ENCODE peak calls at places on chromosomes 7 and 10, in four cellular contexts. C is A549, G is HepG2, A is WTC11. U is an unnamed sample.

GRCh38 chr7:15248514-15248913 is 313.3 kb downstream of the AGMO start:
- DNase-seq in A (no peak), C (no peak), G (no peak), U (no peak)

GRCh38 chr7:105791926-105792325 is 84.5 kb downstream of the ATXN7L1 start:
- DNase-seq in G (no peak), A (no peak), C (no peak), U (no peak)

GRCh38 chr10:13528138-13528874 is 508 bp downstream of the BEND7 start:
- DNase-seq in C (peak), G (no peak), A (peak), U (peak)

GRCh38 chr7:48363174-48363573 is 191.9 kb downstream of the ABCA13 start:
- DNase-seq in G (no peak), C (no peak), A (no peak), U (no peak)

GRCh38 chr7:1015631-1016121 is 28.7 kb upstream of the GPR146 start:
- DNase-seq in C (no peak), G (peak), A (no peak), U (no peak)

GRCh38 chr7:154781369-154782303 is 221.3 kb downstream of the PAXIP1 start:
- DNase-seq in A (no peak), C (no peak), G (no peak), U (no peak)

GRCh38 chr10:58089739-58090138 is 178.0 kb downstream of the IPMK start:
- DNase-seq in A (no peak), G (no peak), C (no peak), U (no peak)

GRCh38 chr10:36676321-36677169 is 448.9 kb upstream of the ANKRD30A start:
- DNase-seq in C (no peak), A (no peak), G (no peak), U (no peak)

GRCh38 chr7:129959480-129960332 is 6.9 kb upstream of the UBE2H start:
- DNase-seq in G (no peak), C (no peak), A (no peak), U (peak)

GRCh38 chr7:31751726-31752125 is 64.7 kb downstream of the PPP1R17 start:
- DNase-seq in G (no peak), C (no peak), A (no peak), U (no peak)

GRCh38 chr7:47320296-47320695 is 261.6 kb downstream of the TNS3 start:
- DNase-seq in C (no peak), G (no peak), A (no peak), U (no peak)

GRCh38 chr7:76328390-76328789 is 25.9 kb downstream of the HSPB1 start:
- DNase-seq in G (no peak), A (no peak), C (no peak), U (no peak)

GRCh38 chr10:115005771-115006170 is 67.8 kb downstream of the TRUB1 start:
- DNase-seq in G (no peak), C (no peak), A (no peak), U (no peak)

GRCh38 chr7:55108818-55109217 is 90.0 kb downstream of the EGFR start:
- DNase-seq in C (no peak), G (no peak), A (no peak), U (no peak)

GRCh38 chr10:97433430-97434001 is 7.5 kb downstream of the PGAM1 start:
- DNase-seq in C (no peak), G (no peak), A (no peak), U (no peak)

GRCh38 chr10:88245974-88246511 is 337.1 kb downstream of the RNLS start:
- DNase-seq in A (no peak), G (no peak), C (no peak), U (no peak)
- TF ChIP-seq NR3C1 in A (no peak), G (no peak), C (no peak), U (no peak)

GRCh38 chr7:101453617-101454016 is 90.9 kb downstream of the COL26A1 start:
- DNase-seq in A (no peak), G (no peak), C (no peak), U (no peak)
- TF ChIP-seq NR3C1 in A (no peak), G (no peak), C (no peak), U (no peak)

GRCh38 chr10:28806481-28806880 is 129.2 kb downstream of the BAMBI start:
- DNase-seq in A (no peak), C (no peak), G (no peak), U (no peak)
- TF ChIP-seq NR3C1 in A (no peak), C (no peak), G (no peak), U (no peak)

DNA sequence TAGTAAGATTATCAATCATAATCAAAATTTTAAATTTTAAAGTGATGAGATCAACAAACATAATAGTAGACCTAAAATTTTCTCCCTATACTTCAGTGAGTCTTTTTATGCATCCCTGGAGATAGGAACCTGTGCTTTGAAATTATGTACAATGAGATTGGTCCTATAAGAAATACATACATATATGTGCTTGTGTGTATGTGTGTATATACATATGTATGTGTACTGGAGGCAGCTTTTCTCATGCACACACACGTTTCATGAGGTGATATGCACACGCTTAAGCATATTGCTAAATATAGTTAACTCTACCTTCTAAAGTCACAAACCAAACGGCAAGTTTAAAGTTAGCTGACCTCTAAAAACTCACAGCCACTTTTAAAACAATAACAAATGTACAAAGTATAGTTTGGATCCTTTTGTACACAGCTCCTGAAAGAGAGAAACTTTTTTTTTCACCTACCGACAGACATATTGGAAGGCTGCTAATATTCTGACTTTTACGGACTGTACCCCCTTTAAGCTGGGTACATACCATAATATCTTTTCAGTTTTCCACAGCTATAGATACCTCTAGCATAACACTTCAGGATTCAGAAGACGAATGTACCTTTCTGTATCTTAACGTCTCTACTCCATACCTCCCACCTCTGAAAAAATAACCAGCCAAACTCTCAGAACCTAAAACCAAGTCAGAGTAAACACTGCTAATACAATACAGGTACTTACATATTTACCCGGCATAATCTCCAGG is 3.3 kb downstream of the ITGB1 start:
- DNase-seq in G (peak), C (no peak), A (no peak), U (no peak)
- TF ChIP-seq NR3C1 in G (no peak), C (no peak), A (no peak), U (no peak)

DNA sequence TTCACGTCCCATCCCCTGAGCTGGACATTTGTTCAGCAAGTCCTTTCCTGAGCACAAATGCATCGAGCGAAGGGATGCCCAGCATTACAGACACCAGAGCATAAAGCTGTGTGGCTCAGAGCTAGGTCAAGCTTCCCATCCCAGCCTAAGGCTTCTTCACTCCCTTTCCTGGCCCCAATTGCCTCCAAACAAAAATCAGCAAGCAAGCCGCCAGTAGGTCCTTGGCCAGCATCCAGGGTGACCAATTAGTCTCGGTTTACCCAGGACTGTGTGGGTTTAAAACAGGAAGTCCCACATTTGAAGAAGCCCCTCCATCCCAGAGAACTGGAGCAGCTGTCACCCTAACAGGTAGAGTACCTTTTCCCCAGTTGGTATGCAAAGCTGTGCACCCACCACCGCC is 51.2 kb downstream of the PRKAG2 start:
- DNase-seq in G (no peak), A (no peak), C (no peak), U (no peak)
- TF ChIP-seq NR3C1 in G (no peak), A (no peak), C (no peak), U (no peak)

DNA sequence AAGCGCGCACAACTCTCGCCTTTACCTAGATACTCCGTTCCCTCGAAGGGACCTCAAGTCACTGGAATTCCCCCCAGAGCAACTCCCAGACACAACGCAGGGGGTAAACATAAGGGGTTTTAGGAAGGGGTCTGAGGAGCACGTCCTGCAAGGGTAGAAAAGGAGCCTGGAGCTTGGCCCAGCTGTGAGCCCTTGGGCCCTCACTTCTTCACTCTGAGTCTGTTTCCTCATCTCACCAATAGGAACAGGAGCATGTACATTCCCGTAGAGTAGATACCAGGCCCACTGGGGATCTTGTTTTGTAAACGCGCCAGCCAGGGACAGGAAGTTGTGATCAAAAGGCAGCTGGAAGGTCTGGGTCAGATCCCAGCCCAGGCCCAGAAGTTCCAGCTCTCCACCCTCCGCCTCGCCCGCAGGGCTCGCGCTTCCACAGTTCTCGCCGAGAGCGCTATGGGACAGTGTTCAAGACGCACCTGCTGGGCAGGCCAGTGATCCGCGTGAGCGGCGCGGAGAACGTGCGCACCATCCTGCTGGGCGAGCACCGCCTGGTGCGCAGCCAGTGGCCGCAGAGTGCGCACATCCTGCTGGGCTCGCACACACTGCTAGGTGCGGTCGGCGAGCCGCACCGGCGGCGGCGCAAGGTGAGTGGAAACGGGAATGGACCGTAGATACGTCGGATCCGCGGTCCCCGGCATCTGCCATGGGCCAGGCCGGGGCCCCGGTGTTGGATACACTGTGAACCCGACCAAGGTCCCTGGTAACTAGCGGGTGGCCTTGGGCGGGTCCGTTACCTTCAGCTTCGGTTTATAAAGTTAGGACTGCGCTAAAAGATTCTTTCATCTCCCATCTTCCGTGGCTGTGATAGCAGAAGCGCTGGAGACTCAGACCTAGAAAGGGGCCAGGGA is 1.2 kb downstream of the CYP26C1 start:
- DNase-seq in C (no peak), G (no peak), A (no peak), U (no peak)
- TF ChIP-seq NR3C1 in C (no peak), G (no peak), A (no peak), U (no peak)

GRCh38 chr10:73625004-73625883 is 16.0 kb downstream of the MYOZ1 start:
- DNase-seq in C (peak), A (peak), G (no peak), U (peak)
- TF ChIP-seq NR3C1 in C (no peak), A (no peak), G (no peak), U (no peak)

GRCh38 chr10:1741450-1741849 is 4.1 kb upstream of the ADARB2 start:
- DNase-seq in A (no peak), G (no peak), C (no peak), U (no peak)
- TF ChIP-seq NR3C1 in A (no peak), G (no peak), C (no peak), U (no peak)

GRCh38 chr10:31635415-31636065 is 293.1 kb downstream of the ARHGAP12 start:
- DNase-seq in G (no peak), C (no peak), A (no peak), U (no peak)

GRCh38 chr10:31630866-31631567 is 297.6 kb downstream of the ARHGAP12 start:
- DNase-seq in C (no peak), G (no peak), A (no peak), U (no peak)
- TF ChIP-seq NR3C1 in C (no peak), G (no peak), A (no peak), U (no peak)